ENCODE peak calls at places on chromosomes 3 and 15, in seven cellular contexts. A is iPS-NIHi11, O is NCI-H1417 treated with DMSO at 0.1 percent for 48 hours, B is right cardiac atrium, L is AG20443, E is Panc1, G is ACHN. F is an unnamed sample.

GRCh38 chr3:176097036-176097435 is 1100.2 kb downstream of the TBL1XR1 start:
- DNase-seq in O (no peak), A (peak), G (no peak), L (no peak), B (no peak), E (no peak), F (no peak)

GRCh38 chr3:188294823-188295487 is 141.0 kb downstream of the LPP start:
- DNase-seq in B (no peak), G (peak), O (peak), E (peak), L (peak), A (no peak), F (no peak)

GRCh38 chr15:33022629-33023028 is 171.9 kb downstream of the FMN1 start:
- DNase-seq in O (no peak), B (peak), G (no peak), A (peak), E (no peak), L (peak), F (no peak)

GRCh38 chr3:108588616-108589015 is 622 bp downstream of the CIP2A start:
- DNase-seq in B (no peak), E (peak), A (no peak), G (peak), L (peak), O (no peak), F (no peak)

GRCh38 chr15:88982304-88982945 is 69.2 kb upstream of the MFGE8 start:
- DNase-seq in O (no peak), E (no peak), G (no peak), L (peak), A (peak), B (peak), F (peak)

GRCh38 chr3:169250000-169250399 is 413.5 kb downstream of the MECOM start:
- DNase-seq in B (no peak), A (no peak), E (no peak), G (no peak), L (no peak), O (no peak), F (no peak)

GRCh38 chr3:13515036-13515435 is 33.9 kb upstream of the FBLN2 start:
- DNase-seq in L (no peak), A (no peak), O (no peak), G (no peak), B (no peak), E (no peak), F (no peak)

GRCh38 chr3:152474585-152474984 is 205.9 kb downstream of the MBNL1 start:
- DNase-seq in L (peak), G (peak), B (no peak), E (peak), O (no peak), A (peak), F (no peak)

GRCh38 chr3:134795776-134796312 is 784 bp downstream of the EPHB1 start:
- DNase-seq in E (no peak), G (peak), L (peak), B (no peak), O (no peak), A (peak), F (no peak)

GRCh38 chr3:115204470-115204869 is 57.4 kb upstream of the ZBTB20 start:
- DNase-seq in O (no peak), B (no peak), L (no peak), G (no peak), A (no peak), E (no peak), F (no peak)

GRCh38 chr3:16998236-16998923 is 113.6 kb downstream of the PLCL2 start:
- DNase-seq in B (no peak), O (no peak), G (no peak), E (no peak), L (no peak), A (no peak), F (no peak)

GRCh38 chr3:152452318-152452717 is 183.6 kb downstream of the MBNL1 start:
- DNase-seq in E (no peak), B (no peak), G (peak), A (no peak), L (no peak), O (no peak), F (no peak)

GRCh38 chr3:53718462-53718861 is 127.8 kb downstream of the CHDH start:
- DNase-seq in E (no peak), A (peak), B (no peak), O (no peak), G (no peak), L (no peak), F (no peak)

GRCh38 chr3:146086211-146086610 is 74.8 kb downstream of the PLOD2 start:
- DNase-seq in G (no peak), A (no peak), E (no peak), B (no peak), L (no peak), O (no peak), F (no peak)

GRCh38 chr3:126955004-126955790 is 27.7 kb upstream of the PLXNA1 start:
- DNase-seq in A (no peak), L (no peak), B (peak), O (no peak), G (no peak), E (no peak), F (no peak)

GRCh38 chr15:79028411-79028964 is 62.1 kb downstream of the RASGRF1 start:
- DNase-seq in B (peak), L (peak), E (peak), G (peak), O (no peak), A (peak), F (no peak)

GRCh38 chr3:126998728-126999127 is 15.8 kb downstream of the PLXNA1 start:
- DNase-seq in L (no peak), A (no peak), E (no peak), O (no peak), G (no peak), B (no peak), F (no peak)

GRCh38 chr3:16060358-16060852 is 114.1 kb upstream of the GALNT15 start:
- DNase-seq in A (peak), L (peak), G (peak), B (peak), O (no peak), E (peak), F (no peak)

GRCh38 chr3:112984485-112984884 is 6.3 kb upstream of the GTPBP8 start:
- DNase-seq in L (no peak), E (no peak), G (no peak), A (peak), O (no peak), B (no peak), F (no peak)

F was measured in cardiac septum.